ENCODE peak calls at places on chromosomes 3 and 15, in five cellular contexts. D is psoas muscle, V is IMR-90, I is GM12865, Y is astrocyte of the spinal cord. C is an unnamed sample.

GRCh38 chr3:36907911-36908646 is 36.8 kb downstream of the TRANK1 start:
- DNase-seq in D (no peak), V (peak; percentile 81), I (peak; percentile 66), Y (peak; percentile 71), C (no peak)

GRCh38 chr15:66704019-66704782 is 2.2 kb downstream of the SMAD6 start:
- DNase-seq in D (no peak), V (no peak), I (no peak), Y (no peak), C (no peak)

GRCh38 chr15:27101982-27102381 is 131.0 kb downstream of the GABRG3 start:
- DNase-seq in D (no peak), V (no peak), I (no peak), Y (no peak), C (no peak)

GRCh38 chr3:52670621-52671521 is 14.8 kb downstream of the PBRM1 start:
- DNase-seq in D (no peak), V (peak; percentile 100), I (peak; percentile 82), Y (peak; percentile 100), C (peak; percentile 30)

GRCh38 chr3:160616721-160617120 is 51.4 kb upstream of the KPNA4 start:
- DNase-seq in D (no peak), V (peak; percentile 71), I (no peak), Y (peak; percentile 59), C (no peak)

GRCh38 chr3:149400645-149401044 is 23.2 kb upstream of the TM4SF1 start:
- DNase-seq in D (no peak), V (peak; percentile 45), I (no peak), Y (no peak), C (no peak)

GRCh38 chr3:76554717-76555116 is 485.2 kb upstream of the ROBO2 start:
- DNase-seq in D (no peak), V (peak; percentile 65), I (no peak), Y (peak; percentile 17), C (no peak)

GRCh38 chr3:10983219-10983916 is 9.2 kb upstream of the SLC6A1 start:
- DNase-seq in D (no peak), V (peak; percentile 17), I (peak; percentile 23), Y (peak; percentile 43), C (peak; percentile 69)

GRCh38 chr3:60841355-60841754 is 409.9 kb downstream of the FHIT start:
- DNase-seq in D (no peak), V (no peak), I (no peak), Y (peak; percentile 21), C (no peak)

DNA sequence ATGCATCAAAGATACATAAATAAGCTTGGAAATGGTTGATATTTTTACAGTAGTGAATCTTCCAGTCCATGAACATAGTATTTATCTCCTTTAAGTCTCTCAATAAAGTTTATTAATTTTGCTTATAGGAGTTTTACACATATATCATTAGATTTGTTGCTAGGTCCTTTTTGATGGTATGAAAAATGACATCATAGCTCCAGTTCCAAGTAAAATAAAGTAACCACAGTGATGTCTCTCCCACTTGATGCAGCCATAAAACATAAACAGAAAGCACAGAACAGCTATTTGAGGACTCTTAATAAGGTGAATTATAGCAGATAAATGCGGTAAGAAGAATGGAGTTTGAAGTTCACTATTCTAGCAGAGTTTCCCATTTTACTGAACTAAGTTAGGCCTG is 20.8 kb downstream of the DMXL2 start:
- DNase-seq in D (no peak), V (peak; percentile 2), I (no peak), Y (no peak), C (no peak)
- TF ChIP-seq CTCF in D (no peak), V (no peak), I (no peak), Y (no peak), C (no peak)

GRCh38 chr3:31210068-31210650 is 315.7 kb upstream of the GADL1 start:
- DNase-seq in D (no peak), V (no peak), I (no peak), Y (no peak), C (no peak)
- TF ChIP-seq CTCF in D (no peak), V (peak; percentile 11), I (no peak), Y (no peak), C (no peak)

DNA sequence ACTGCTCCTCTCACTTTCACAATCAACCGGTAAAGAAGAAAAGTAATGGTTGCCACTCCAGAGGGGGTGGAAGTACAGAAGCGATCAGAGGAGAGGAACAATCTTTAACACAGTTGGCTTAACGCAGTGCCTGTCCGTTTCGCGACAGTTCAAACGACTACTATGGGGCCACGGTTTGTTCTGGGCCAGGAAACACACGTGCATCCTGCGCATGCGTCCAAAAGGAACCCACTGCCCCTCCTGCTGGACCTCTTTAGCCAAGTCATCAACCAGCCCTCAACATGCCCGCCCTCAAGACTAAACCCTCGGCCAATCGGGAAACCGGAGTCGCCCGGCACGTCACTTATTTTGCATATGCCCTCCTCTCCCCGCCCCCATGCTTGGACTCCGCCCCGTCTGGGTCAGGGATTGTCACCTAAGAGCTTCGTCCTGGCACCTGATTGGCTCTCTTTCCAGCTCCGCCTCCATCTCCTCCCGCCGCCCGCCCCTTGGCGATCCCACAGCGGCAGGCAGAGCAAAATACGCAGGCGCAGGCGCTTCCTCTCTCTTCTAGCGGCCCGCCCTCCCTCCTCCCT is 345 bp upstream of the CDV3 start:
- DNase-seq in D (peak; percentile 100), V (peak; percentile 100), I (peak; percentile 100), Y (peak; percentile 100), C (peak; percentile 92)
- TF ChIP-seq CTCF in D (no peak), V (peak; percentile 22), I (peak; percentile 16), Y (peak; percentile 20), C (peak; percentile 2)

DNA sequence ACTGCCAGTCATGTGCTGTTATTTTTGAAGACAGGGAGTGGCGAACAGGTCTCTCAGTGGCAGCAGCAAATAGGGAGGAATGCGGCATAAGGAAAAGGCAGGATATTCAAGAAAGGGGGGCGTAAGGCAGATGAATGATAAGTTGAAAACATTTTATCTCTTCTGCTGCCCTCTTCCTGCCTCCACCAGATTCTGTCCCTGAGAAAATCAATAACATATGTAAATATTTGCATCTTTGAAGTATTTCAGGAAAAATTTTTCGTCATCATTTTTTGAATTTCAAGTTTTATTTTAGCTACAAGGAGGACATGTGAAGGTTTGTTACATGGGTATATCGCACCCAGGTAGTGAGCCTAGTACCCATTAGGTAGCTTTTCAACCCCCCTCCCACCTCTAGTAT is 616.7 kb downstream of the MCTP2 start:
- DNase-seq in D (no peak), V (no peak), I (no peak), Y (no peak), C (no peak)
- TF ChIP-seq CTCF in D (no peak), V (no peak), I (no peak), Y (no peak), C (no peak)

C was measured in GM13976.